ENCODE peak calls at places on chromosomes 12 and 14, in four cellular contexts. V is fibroblast of the aortic adventitia, M is progenitor cell of endocrine pancreas, R is GM10248. B is an unnamed sample.

GRCh38 chr14:91369628-91370445 is 47.8 kb downstream of the CCDC88C start:
- DNase-seq in V (no peak), M (no peak), R (peak), B (peak)

GRCh38 chr12:14883663-14884062 is 2.0 kb downstream of the MGP start:
- DNase-seq in V (no peak), M (no peak), R (no peak), B (no peak)

GRCh38 chr14:75049731-75050201 is 1.5 kb downstream of the MLH3 start:
- DNase-seq in V (peak), M (no peak), R (no peak), B (no peak)

GRCh38 chr12:94186461-94187237 is 38.3 kb downstream of the PLXNC1 start:
- DNase-seq in V (peak), M (peak), R (no peak), B (peak)

GRCh38 chr14:105041841-105042765 is 21.2 kb upstream of the CDCA4 start:
- DNase-seq in V (peak), M (no peak), R (no peak), B (no peak)

GRCh38 chr12:11171953-11172675 is 1.1 kb downstream of the SMIM10L1 start:
- DNase-seq in V (peak), M (no peak), R (no peak), B (no peak)

GRCh38 chr12:124506145-124506831 is 61.1 kb downstream of the NCOR2 start:
- DNase-seq in V (peak), M (no peak), R (no peak), B (peak)

GRCh38 chr12:87439990-87440827 is 589.0 kb downstream of the C12orf50 start:
- DNase-seq in V (peak), M (no peak), R (no peak), B (no peak)

GRCh38 chr14:75627406-75627805 is 33.3 kb downstream of the ERG28 start:
- DNase-seq in V (no peak), M (no peak), R (no peak), B (no peak)

GRCh38 chr14:105465209-105466031 is 9.2 kb upstream of the CRIP2 start:
- DNase-seq in V (no peak), M (no peak), R (no peak), B (no peak)

GRCh38 chr12:112208511-112208910 is 83.2 kb downstream of the TRAFD1 start:
- DNase-seq in V (no peak), M (no peak), R (no peak), B (no peak)

GRCh38 chr12:7289743-7290142 is 14.1 kb upstream of the ACSM4 start:
- DNase-seq in V (no peak), M (no peak), R (no peak), B (no peak)

GRCh38 chr12:67625004-67625403 is 23.5 kb upstream of the DYRK2 start:
- DNase-seq in V (no peak), M (no peak), R (no peak), B (no peak)

GRCh38 chr14:76348898-76349297 is 27.0 kb upstream of the ESRRB start:
- DNase-seq in V (peak), M (no peak), R (no peak), B (no peak)

GRCh38 chr14:96281486-96281885 is 25.5 kb downstream of the BDKRB1 start:
- DNase-seq in V (no peak), M (no peak), R (no peak), B (no peak)

DNA sequence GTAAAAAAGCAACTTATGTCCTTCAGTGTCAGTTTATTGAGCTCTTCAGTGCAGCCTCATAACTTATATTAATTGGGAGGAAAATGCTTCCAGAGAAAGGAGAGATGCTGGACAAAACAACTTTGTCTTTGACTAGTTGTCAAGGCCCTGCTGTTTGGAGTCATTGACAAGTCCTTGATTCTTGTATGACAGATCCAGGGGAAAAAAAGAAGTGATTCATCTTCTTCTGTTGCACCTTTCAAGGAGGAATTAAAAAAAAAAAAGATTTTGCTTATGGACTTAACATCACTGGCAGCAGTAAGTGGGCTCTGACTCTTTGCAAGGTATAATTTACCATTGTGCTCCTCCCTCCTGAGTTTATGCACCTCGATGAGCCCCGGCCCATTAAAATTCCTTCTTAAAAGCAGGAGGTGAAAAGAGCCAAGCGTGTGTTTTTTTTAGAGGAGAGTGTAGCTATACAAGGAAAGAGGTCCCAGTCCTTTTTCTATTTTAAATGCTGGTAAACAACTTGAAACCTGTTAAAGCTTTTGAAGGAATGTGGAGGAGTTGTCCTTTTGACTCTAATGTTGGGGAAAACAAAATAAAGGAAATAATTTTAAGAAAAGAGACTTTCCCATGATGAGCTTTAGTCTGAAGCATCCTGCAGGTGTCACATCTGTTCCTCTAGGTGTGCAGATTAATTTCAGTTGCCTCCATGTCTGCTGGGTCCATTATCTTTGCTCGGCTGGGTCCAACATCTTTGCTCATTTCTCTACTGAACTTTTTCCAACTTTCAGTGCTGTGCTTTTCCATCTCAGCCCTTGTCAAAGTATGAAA is 431.6 kb downstream of the RAD51B start:
- DNase-seq in V (no peak), M (no peak), R (no peak), B (no peak)
- TF ChIP-seq CTCF in V (no peak), M (peak), R (peak), B (no peak)

DNA sequence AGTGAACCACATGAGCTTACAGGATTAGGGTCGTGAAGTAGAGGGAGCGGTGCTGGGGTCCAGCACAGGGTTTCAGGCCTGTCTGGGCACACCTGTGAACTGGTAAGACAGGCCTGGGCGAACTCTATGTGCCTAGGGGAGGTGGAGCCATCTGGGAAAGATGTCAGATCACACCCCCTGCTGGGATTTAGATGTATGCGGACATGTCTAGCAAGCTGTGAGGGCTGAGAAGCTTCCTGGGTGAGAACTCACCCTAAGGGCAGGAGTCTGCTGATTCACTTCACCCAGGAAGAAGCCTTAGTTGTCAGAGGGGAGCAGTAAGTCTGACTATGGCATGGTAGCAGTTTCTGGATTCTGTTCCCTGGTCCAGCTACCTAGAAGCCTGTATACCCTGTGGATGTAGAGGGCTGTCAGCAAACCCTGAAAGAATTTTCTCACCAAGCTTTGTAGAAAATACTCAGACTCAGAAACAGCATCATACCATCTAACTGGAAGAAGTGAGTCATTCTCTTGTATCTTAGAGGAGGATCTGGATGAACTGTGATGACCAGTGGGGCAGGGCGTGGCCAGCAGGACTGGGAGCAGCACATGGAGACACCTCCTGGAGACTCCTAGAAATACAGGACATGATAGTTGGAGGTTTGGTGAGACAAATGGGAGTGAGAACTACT is 11.2 kb upstream of the PYGL start:
- DNase-seq in V (peak), M (no peak), R (peak), B (peak)
- TF ChIP-seq CTCF in V (peak), M (no peak), R (no peak), B (peak)

DNA sequence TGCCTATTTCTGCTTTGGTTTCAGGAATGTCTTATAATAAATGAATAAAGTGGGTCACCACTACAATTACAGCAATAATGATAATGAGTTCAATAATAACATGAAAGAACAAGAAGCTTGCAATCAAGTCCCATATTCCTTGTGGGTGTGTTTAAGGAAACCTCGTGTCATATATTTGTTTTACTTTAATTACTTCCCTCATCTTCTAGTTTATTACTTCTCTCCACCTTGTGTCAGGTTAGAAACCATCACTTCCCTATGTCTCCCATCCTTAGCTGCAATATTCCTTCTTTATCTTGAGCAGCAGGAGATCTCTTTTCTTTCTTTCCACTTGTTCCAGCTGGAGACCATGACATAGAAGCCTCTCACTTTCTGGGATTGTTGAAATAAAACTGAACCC is 384.0 kb upstream of the TMEM132C start:
- DNase-seq in V (no peak), M (no peak), R (no peak), B (no peak)
- TF ChIP-seq CTCF in V (no peak), M (no peak), R (no peak), B (no peak)

GRCh38 chr14:43476822-43477221 is 1030.3 kb downstream of the FSCB start:
- DNase-seq in V (no peak), M (no peak), R (no peak), B (no peak)

GRCh38 chr14:43475762-43476161 is 1031.3 kb downstream of the FSCB start:
- DNase-seq in V (no peak), M (no peak), R (no peak), B (no peak)

DNA sequence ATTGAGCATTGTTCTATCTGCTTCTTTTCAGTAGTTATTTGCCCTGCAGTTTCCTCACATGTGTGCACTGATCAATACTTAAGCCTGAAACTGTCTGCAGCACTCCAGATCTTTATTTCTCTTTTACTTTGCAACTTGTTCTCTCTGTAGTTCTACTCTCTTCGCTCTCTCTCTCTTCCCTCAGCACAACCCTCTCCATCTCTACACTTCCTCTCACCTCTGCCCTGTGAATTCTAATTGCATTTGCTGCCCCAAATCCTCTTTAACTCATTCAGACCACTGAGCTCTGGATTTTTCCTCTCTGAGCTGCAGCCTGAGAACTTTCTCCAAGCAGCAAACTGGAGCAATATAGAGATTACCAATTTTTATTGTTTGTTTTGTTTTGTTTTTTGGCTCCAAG is 1035.5 kb downstream of the FSCB start:
- DNase-seq in V (no peak), M (no peak), R (no peak), B (no peak)
- TF ChIP-seq CTCF in V (no peak), M (no peak), R (no peak), B (no peak)

GRCh38 chr14:68233385-68233784 is 413.8 kb downstream of the RAD51B start:
- DNase-seq in V (no peak), M (no peak), R (no peak), B (no peak)

GRCh38 chr14:68230941-68231717 is 411.6 kb downstream of the RAD51B start:
- DNase-seq in V (peak), M (no peak), R (no peak), B (no peak)

GRCh38 chr14:68234101-68234905 is 414.7 kb downstream of the RAD51B start:
- DNase-seq in V (no peak), M (no peak), R (no peak), B (no peak)

GRCh38 chr14:68232643-68233055 is 413.1 kb downstream of the RAD51B start:
- DNase-seq in V (peak), M (no peak), R (peak), B (no peak)

GRCh38 chr14:68231832-68232642 is 412.5 kb downstream of the RAD51B start:
- DNase-seq in V (peak), M (no peak), R (no peak), B (no peak)
- TF ChIP-seq CTCF in V (no peak), M (no peak), R (no peak), B (no peak)

DNA sequence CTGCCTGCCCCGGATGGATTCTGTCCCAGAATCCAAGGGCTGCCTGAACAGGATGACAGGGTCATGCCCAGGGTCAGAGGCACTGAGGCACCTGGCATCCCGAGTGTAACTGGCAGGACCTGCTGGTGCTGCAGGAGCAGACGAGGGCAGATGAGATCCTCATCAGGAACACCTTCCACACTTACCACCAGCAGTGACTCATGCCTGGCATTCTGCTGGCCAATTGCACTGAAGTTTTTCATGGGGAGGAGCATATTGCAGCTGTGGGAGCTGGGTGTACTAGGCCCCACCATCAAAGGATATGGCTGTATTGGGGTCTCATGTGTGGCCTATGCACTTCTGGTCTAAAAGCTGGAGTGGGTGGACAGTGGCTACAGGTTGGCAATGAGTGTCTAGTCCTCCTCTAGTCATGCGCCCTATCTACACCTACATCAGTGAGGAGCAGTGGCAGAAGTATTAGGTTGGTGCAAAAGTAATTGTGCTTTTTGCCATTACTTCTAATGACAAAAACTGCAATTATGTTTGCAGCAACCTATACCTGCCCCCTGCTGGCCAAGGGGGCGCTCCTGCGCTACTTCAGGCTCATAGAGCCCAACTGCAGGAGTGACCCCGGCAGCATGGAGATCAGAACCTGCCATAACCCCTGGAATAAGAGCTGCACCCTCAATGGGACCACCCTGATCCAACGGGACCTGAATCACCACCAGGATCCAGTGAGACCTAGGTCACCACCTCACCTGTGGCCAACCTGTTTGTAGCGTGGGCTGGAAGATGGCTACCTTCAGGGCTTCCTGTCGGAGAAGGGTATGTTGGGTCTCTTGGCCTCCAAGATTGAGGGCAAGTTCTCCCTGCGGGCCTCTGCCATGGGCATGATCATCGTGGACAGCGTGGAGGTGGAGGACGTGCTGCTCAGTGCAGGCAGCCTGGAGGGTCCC is 8.0 kb upstream of the C12orf42 start:
- DNase-seq in V (no peak), M (peak), R (peak), B (peak)
- TF ChIP-seq CTCF in V (no peak), M (peak), R (peak), B (peak)

DNA sequence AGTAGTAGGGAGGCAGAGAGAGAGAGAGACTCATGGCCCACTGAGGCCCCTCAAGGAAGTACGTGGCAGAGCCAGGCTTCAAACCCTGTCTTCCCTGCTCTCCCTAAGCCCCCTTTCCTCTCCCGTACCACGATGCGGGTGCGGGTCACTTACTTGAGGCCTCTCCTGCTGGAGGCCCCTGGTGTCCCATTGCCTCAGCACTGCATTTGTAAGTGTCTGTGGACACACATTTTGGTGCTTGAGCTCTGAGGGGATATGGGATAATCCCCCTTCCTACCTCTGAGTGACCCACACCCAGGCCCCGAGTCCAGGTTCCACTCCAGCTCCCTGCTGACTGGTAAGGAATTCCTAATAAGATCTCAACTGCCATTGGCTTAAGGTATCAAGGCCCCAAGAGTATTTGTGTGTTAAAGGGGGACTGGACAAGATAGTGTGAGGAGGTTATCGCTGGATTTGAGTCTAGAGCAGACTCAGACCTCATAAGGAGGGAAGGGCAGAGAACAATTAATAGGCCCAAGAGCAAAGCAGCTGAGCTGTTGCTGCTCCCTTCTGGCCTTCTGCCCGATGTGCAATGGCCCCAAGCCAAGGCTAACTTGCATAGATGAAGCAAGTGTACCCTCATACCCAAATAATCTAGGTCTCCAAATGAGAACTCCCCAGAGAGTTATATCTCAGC is 71.9 kb downstream of the CRACR2A start:
- DNase-seq in V (peak), M (no peak), R (no peak), B (peak)
- TF ChIP-seq CTCF in V (no peak), M (peak), R (no peak), B (peak)

GRCh38 chr12:116277393-116278258 is at the start of gene MED13L:
- DNase-seq in V (peak), M (peak), R (peak), B (peak)
- TF ChIP-seq CTCF in V (peak), M (peak), R (peak), B (no peak)

DNA sequence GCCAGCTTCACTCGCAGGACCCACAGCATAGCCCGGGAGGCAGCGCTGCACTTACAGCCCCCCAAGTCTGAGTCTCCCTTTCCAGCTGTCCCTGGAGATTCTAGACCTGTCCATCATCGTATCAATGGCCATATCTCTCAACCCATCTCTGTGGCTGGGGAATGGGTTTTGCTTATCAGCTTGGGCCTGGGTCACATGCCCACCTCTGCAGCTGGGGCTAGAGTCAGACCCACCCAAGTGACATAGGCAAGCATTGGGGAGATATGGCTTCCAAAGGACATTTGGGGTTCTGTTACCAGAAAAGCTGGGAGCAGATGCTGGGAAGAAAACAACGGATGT is 14.0 kb downstream of the P2RX4 start:
- DNase-seq in V (no peak), M (no peak), R (no peak), B (no peak)
- TF ChIP-seq CTCF in V (no peak), M (no peak), R (no peak), B (no peak)